ENCODE peak calls at places on chromosome 12, in seven cellular contexts. One of them, this sample, is unnamed.

GRCh38 chr12:107079172-107080011 is 14.0 kb downstream of the CRY1 start:
- DNase-seq in WERI-Rb-1: no peak
- DNase-seq in CD8-positive, alpha-beta T cell: no peak
- DNase-seq in adrenal gland: no peak
- DNase-seq in astrocyte of the spinal cord: peak
- DNase-seq in PC-3: peak
- DNase-seq in AG04450: no peak
- DNase-seq in this sample: peak

GRCh38 chr12:108982621-108983219 is 38.1 kb downstream of the SVOP start:
- DNase-seq in WERI-Rb-1: no peak
- DNase-seq in CD8-positive, alpha-beta T cell: no peak
- DNase-seq in adrenal gland: no peak
- DNase-seq in astrocyte of the spinal cord: no peak
- DNase-seq in PC-3: no peak
- DNase-seq in AG04450: no peak
- DNase-seq in this sample: no peak

GRCh38 chr12:121536058-121536928 is 44.5 kb downstream of the KDM2B start:
- DNase-seq in WERI-Rb-1: peak
- DNase-seq in CD8-positive, alpha-beta T cell: peak
- DNase-seq in adrenal gland: peak
- DNase-seq in astrocyte of the spinal cord: peak
- DNase-seq in PC-3: no peak
- DNase-seq in AG04450: peak
- DNase-seq in this sample: peak

GRCh38 chr12:132550014-132550802 is 60.2 kb downstream of the LRCOL1 start:
- DNase-seq in WERI-Rb-1: no peak
- DNase-seq in CD8-positive, alpha-beta T cell: no peak
- DNase-seq in adrenal gland: peak
- DNase-seq in astrocyte of the spinal cord: no peak
- DNase-seq in PC-3: no peak
- DNase-seq in AG04450: no peak
- DNase-seq in this sample: peak

GRCh38 chr12:102169922-102170698 is 27.5 kb downstream of the PMCH start:
- DNase-seq in WERI-Rb-1: peak
- DNase-seq in CD8-positive, alpha-beta T cell: no peak
- DNase-seq in adrenal gland: no peak
- DNase-seq in astrocyte of the spinal cord: peak
- DNase-seq in PC-3: peak
- DNase-seq in AG04450: no peak
- DNase-seq in this sample: peak

GRCh38 chr12:2256915-2257314 is 204.1 kb downstream of the CACNA1C start:
- DNase-seq in WERI-Rb-1: no peak
- DNase-seq in CD8-positive, alpha-beta T cell: no peak
- DNase-seq in adrenal gland: no peak
- DNase-seq in astrocyte of the spinal cord: peak
- DNase-seq in PC-3: no peak
- DNase-seq in AG04450: no peak
- DNase-seq in this sample: peak

GRCh38 chr12:33710548-33710947 is 270.9 kb upstream of the SYT10 start:
- DNase-seq in WERI-Rb-1: no peak
- DNase-seq in CD8-positive, alpha-beta T cell: no peak
- DNase-seq in adrenal gland: no peak
- DNase-seq in astrocyte of the spinal cord: no peak
- DNase-seq in PC-3: no peak
- DNase-seq in AG04450: no peak
- DNase-seq in this sample: no peak

GRCh38 chr12:15608931-15609330 is 180.3 kb downstream of the EPS8 start:
- DNase-seq in WERI-Rb-1: no peak
- DNase-seq in CD8-positive, alpha-beta T cell: no peak
- DNase-seq in adrenal gland: no peak
- DNase-seq in astrocyte of the spinal cord: no peak
- DNase-seq in PC-3: no peak
- DNase-seq in AG04450: no peak
- DNase-seq in this sample: no peak

GRCh38 chr12:16300222-16300621 is 22.7 kb upstream of the SLC15A5 start:
- DNase-seq in WERI-Rb-1: no peak
- DNase-seq in CD8-positive, alpha-beta T cell: no peak
- DNase-seq in adrenal gland: no peak
- DNase-seq in astrocyte of the spinal cord: no peak
- DNase-seq in PC-3: no peak
- DNase-seq in AG04450: no peak
- DNase-seq in this sample: peak

GRCh38 chr12:10607885-10608458 is 5.4 kb downstream of the MAGOHB start:
- DNase-seq in WERI-Rb-1: no peak
- DNase-seq in CD8-positive, alpha-beta T cell: peak
- DNase-seq in adrenal gland: no peak
- DNase-seq in astrocyte of the spinal cord: peak
- DNase-seq in PC-3: peak
- DNase-seq in AG04450: no peak
- DNase-seq in this sample: no peak

GRCh38 chr12:93741741-93742085 is 64.5 kb downstream of the CRADD start:
- DNase-seq in WERI-Rb-1: no peak
- DNase-seq in CD8-positive, alpha-beta T cell: no peak
- DNase-seq in adrenal gland: peak
- DNase-seq in astrocyte of the spinal cord: no peak
- DNase-seq in PC-3: peak
- DNase-seq in AG04450: no peak
- DNase-seq in this sample: peak

GRCh38 chr12:87801860-87802720 is 227.1 kb downstream of the C12orf50 start:
- DNase-seq in WERI-Rb-1: no peak
- DNase-seq in CD8-positive, alpha-beta T cell: no peak
- DNase-seq in adrenal gland: no peak
- DNase-seq in astrocyte of the spinal cord: peak
- DNase-seq in PC-3: peak
- DNase-seq in AG04450: no peak
- DNase-seq in this sample: peak

GRCh38 chr12:25524381-25524780 is 28.7 kb downstream of the LMNTD1 start:
- DNase-seq in WERI-Rb-1: no peak
- DNase-seq in CD8-positive, alpha-beta T cell: no peak
- DNase-seq in adrenal gland: no peak
- DNase-seq in astrocyte of the spinal cord: no peak
- DNase-seq in PC-3: no peak
- DNase-seq in AG04450: no peak
- DNase-seq in this sample: peak

GRCh38 chr12:27179399-27180214 is 64.5 kb upstream of the STK38L start:
- DNase-seq in WERI-Rb-1: no peak
- DNase-seq in CD8-positive, alpha-beta T cell: no peak
- DNase-seq in adrenal gland: no peak
- DNase-seq in astrocyte of the spinal cord: peak
- DNase-seq in PC-3: peak
- DNase-seq in AG04450: peak
- DNase-seq in this sample: peak

GRCh38 chr12:57242691-57243454 is 8.1 kb downstream of the STAC3 start:
- DNase-seq in WERI-Rb-1: peak
- DNase-seq in CD8-positive, alpha-beta T cell: peak
- DNase-seq in adrenal gland: no peak
- DNase-seq in astrocyte of the spinal cord: peak
- DNase-seq in PC-3: peak
- DNase-seq in AG04450: no peak
- DNase-seq in this sample: peak

GRCh38 chr12:18468521-18469075 is 207.3 kb downstream of the PIK3C2G start:
- DNase-seq in WERI-Rb-1: no peak
- DNase-seq in CD8-positive, alpha-beta T cell: no peak
- DNase-seq in adrenal gland: no peak
- DNase-seq in astrocyte of the spinal cord: peak
- DNase-seq in PC-3: peak
- DNase-seq in AG04450: no peak
- DNase-seq in this sample: peak

GRCh38 chr12:106499628-106500027 is 83.2 kb upstream of the RFX4 start:
- DNase-seq in WERI-Rb-1: no peak
- DNase-seq in CD8-positive, alpha-beta T cell: no peak
- DNase-seq in adrenal gland: no peak
- DNase-seq in astrocyte of the spinal cord: no peak
- DNase-seq in PC-3: no peak
- DNase-seq in AG04450: no peak
- DNase-seq in this sample: no peak

GRCh38 chr12:40946612-40947194 is 241.4 kb upstream of the PDZRN4 start:
- DNase-seq in WERI-Rb-1: no peak
- DNase-seq in CD8-positive, alpha-beta T cell: no peak
- DNase-seq in adrenal gland: no peak
- DNase-seq in astrocyte of the spinal cord: peak
- DNase-seq in PC-3: peak
- DNase-seq in AG04450: no peak
- DNase-seq in this sample: peak

GRCh38 chr12:42958271-42958674 is 368.7 kb upstream of the PRICKLE1 start:
- DNase-seq in WERI-Rb-1: peak
- DNase-seq in CD8-positive, alpha-beta T cell: no peak
- DNase-seq in adrenal gland: no peak
- DNase-seq in astrocyte of the spinal cord: peak
- DNase-seq in PC-3: peak
- DNase-seq in AG04450: no peak
- DNase-seq in this sample: no peak

GRCh38 chr12:16600525-16600924 is 5.4 kb downstream of the LMO3 start:
- DNase-seq in WERI-Rb-1: no peak
- DNase-seq in CD8-positive, alpha-beta T cell: no peak
- DNase-seq in adrenal gland: no peak
- DNase-seq in astrocyte of the spinal cord: no peak
- DNase-seq in PC-3: no peak
- DNase-seq in AG04450: no peak
- DNase-seq in this sample: no peak

GRCh38 chr12:67222302-67222701 is 46.9 kb upstream of the CAND1 start:
- DNase-seq in WERI-Rb-1: no peak
- DNase-seq in CD8-positive, alpha-beta T cell: no peak
- DNase-seq in adrenal gland: no peak
- DNase-seq in astrocyte of the spinal cord: peak
- DNase-seq in PC-3: peak
- DNase-seq in AG04450: no peak
- DNase-seq in this sample: peak

GRCh38 chr12:47904647-47905312 is at the start of gene VDR:
- DNase-seq in WERI-Rb-1: peak
- DNase-seq in CD8-positive, alpha-beta T cell: peak
- DNase-seq in adrenal gland: peak
- DNase-seq in astrocyte of the spinal cord: peak
- DNase-seq in PC-3: peak
- DNase-seq in AG04450: peak
- DNase-seq in this sample: peak

DNA sequence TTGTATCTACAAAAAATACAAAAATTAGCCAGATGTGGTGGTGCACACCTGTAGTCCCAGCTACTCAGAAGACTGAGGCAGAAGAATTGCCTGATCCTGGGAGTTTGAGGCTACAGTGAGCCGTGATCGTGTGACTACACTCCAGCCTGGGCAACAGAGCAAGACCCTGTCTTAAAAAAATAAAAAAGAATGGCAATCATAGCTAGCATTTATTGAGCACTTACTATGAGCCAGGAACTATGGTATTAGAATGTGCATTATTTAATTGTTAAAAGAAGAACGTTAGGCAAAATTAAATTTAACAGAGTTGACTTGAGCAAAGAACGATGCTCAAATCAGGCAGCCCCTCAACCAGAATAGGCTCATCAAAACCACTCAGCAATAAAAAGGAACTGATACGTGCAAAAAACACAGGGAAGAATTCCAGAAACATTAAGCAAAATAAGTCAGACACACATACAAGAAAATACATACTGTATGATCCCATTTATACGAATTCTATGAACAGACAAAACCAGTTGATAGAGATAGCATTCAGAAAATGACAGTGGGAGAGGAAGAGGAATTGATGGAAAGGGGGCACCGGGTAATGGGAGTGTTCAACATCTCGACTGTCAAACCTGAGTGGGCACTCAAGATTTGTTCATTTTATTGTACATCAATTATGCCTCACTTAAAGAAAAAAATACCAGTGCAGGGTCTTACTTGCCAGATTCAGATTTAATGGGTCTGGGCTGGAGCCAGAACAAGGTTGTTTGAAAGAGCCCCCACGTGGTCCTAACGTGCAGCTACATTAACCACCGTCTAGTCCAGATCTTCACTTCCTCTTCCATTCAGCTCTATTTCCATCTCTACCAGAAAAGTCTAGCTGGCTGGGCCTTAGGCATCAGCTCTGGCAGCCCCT is 8.0 kb downstream of the SCNN1A start:
- DNase-seq in WERI-Rb-1: no peak
- DNase-seq in CD8-positive, alpha-beta T cell: peak
- DNase-seq in adrenal gland: no peak
- DNase-seq in astrocyte of the spinal cord: no peak
- DNase-seq in PC-3: peak
- DNase-seq in AG04450: no peak
- DNase-seq in this sample: peak
- TF ChIP-seq CTCF in WERI-Rb-1: peak
- TF ChIP-seq CTCF in CD8-positive, alpha-beta T cell: no peak
- TF ChIP-seq CTCF in adrenal gland: no peak
- TF ChIP-seq CTCF in astrocyte of the spinal cord: peak
- TF ChIP-seq CTCF in PC-3: peak
- TF ChIP-seq CTCF in AG04450: peak
- TF ChIP-seq CTCF in this sample: peak

GRCh38 chr12:51246254-51246853 is 7.7 kb downstream of the DAZAP2 start:
- DNase-seq in WERI-Rb-1: peak
- DNase-seq in CD8-positive, alpha-beta T cell: peak
- DNase-seq in adrenal gland: peak
- DNase-seq in astrocyte of the spinal cord: no peak
- DNase-seq in PC-3: no peak
- DNase-seq in AG04450: no peak
- DNase-seq in this sample: peak
- H3K4me3 ChIP-seq in WERI-Rb-1: no peak
- H3K4me3 ChIP-seq in CD8-positive, alpha-beta T cell: no peak
- H3K4me3 ChIP-seq in adrenal gland: no peak
- H3K4me3 ChIP-seq in astrocyte of the spinal cord: no peak
- H3K4me3 ChIP-seq in PC-3: no peak
- H3K4me3 ChIP-seq in AG04450: no peak
- H3K4me3 ChIP-seq in this sample: no peak

GRCh38 chr12:56127888-56128668 is at the start of gene ESYT1:
- DNase-seq in WERI-Rb-1: peak
- DNase-seq in CD8-positive, alpha-beta T cell: peak
- DNase-seq in adrenal gland: peak
- DNase-seq in astrocyte of the spinal cord: peak
- DNase-seq in PC-3: peak
- DNase-seq in AG04450: peak
- DNase-seq in this sample: peak
- TF ChIP-seq CTCF in WERI-Rb-1: no peak
- TF ChIP-seq CTCF in CD8-positive, alpha-beta T cell: no peak
- TF ChIP-seq CTCF in adrenal gland: no peak
- TF ChIP-seq CTCF in astrocyte of the spinal cord: no peak
- TF ChIP-seq CTCF in PC-3: no peak
- TF ChIP-seq CTCF in AG04450: no peak
- TF ChIP-seq CTCF in this sample: no peak

DNA sequence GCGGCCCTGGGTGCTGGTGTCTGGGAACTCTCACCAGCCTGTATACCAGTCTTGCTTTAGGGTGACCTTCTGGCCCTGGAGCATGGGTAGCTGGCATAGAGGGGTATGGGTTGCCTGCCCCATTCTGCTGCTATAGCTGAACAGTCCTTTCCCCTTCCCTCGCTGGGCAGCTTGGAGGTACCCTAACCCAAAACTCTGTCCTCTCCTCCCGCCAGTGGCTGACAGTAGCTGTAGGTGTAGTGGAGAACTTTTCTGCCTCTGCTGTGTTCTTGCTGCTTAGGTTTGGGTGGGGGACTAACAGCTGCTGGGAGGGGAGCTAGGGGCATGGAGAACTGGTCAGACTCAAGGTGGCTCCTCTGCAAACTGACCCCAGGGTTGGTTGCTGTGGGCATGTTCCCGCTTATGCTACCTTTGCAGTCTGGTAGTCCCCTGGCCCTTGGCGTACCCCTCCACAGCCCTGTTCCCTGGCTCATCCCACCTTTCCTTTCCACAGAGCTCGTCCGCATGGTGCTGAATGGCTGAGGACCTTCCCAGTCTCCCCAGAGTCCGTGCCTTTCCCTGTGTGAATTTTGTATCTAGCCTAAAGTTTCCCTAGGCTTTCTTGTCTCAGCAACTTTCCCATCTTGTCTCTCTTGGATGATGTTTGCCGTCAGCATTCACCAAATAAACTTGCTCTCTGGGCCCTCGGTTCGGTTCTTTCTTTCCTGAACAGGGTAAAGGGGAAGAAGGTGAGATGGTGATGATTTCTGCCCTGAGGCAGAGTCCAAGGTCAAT is 2.9 kb downstream of the MYL6 start:
- DNase-seq in WERI-Rb-1: no peak
- DNase-seq in CD8-positive, alpha-beta T cell: no peak
- DNase-seq in adrenal gland: no peak
- DNase-seq in astrocyte of the spinal cord: no peak
- DNase-seq in PC-3: no peak
- DNase-seq in AG04450: no peak
- DNase-seq in this sample: no peak
- H3K4me3 ChIP-seq in WERI-Rb-1: no peak
- H3K4me3 ChIP-seq in CD8-positive, alpha-beta T cell: peak
- H3K4me3 ChIP-seq in adrenal gland: no peak
- H3K4me3 ChIP-seq in astrocyte of the spinal cord: peak
- H3K4me3 ChIP-seq in PC-3: peak
- H3K4me3 ChIP-seq in AG04450: peak
- H3K4me3 ChIP-seq in this sample: peak

This sample was measured in fibroblast of the aortic adventitia.